ENCODE peak calls at places on chromosomes 3 and 15, in five cellular contexts. F is uterus, M is sigmoid colon, N is heart left ventricle, U is psoas muscle. T is an unnamed sample.

GRCh38 chr15:31216210-31216911 is 110.3 kb upstream of the KLF13 start:
- DNase-seq in F (peak; percentile 92), M (peak; percentile 95), N (peak; percentile 88), U (peak; percentile 87), T (peak; percentile 92)

GRCh38 chr3:53617893-53618523 is 123.6 kb downstream of the CACNA1D start:
- DNase-seq in F (no peak), M (no peak), N (peak; percentile 34), U (no peak), T (no peak)

GRCh38 chr3:53718462-53718861 is 127.8 kb downstream of the CHDH start:
- DNase-seq in F (no peak), M (no peak), N (no peak), U (no peak), T (no peak)

GRCh38 chr3:68121291-68121690 is 466.9 kb upstream of the SUCLG2 start:
- DNase-seq in F (no peak), M (no peak), N (no peak), U (no peak), T (no peak)

GRCh38 chr15:63350178-63350621 is 31.4 kb downstream of the CA12 start:
- DNase-seq in F (no peak), M (no peak), N (peak; percentile 41), U (peak; percentile 50), T (peak; percentile 83)

GRCh38 chr3:9257092-9257491 is 7.6 kb upstream of the SRGAP3 start:
- DNase-seq in F (no peak), M (no peak), N (no peak), U (no peak), T (no peak)

GRCh38 chr15:68770206-68770605 is 50.5 kb downstream of the ANP32A start:
- DNase-seq in F (no peak), M (no peak), N (no peak), U (no peak), T (peak; percentile 40)

GRCh38 chr3:149378420-149379388 is 1.3 kb upstream of the TM4SF1 start:
- DNase-seq in F (no peak), M (no peak), N (no peak), U (no peak), T (no peak)

GRCh38 chr15:60652870-60653269 is 173.9 kb upstream of the ICE2 start:
- DNase-seq in F (no peak), M (no peak), N (no peak), U (no peak), T (no peak)

GRCh38 chr3:74075213-74075612 is 450.5 kb upstream of the PDZRN3 start:
- DNase-seq in F (no peak), M (no peak), N (no peak), U (no peak), T (no peak)

GRCh38 chr3:129703913-129704312 is 97.4 kb upstream of the PLXND1 start:
- DNase-seq in F (no peak), M (no peak), N (no peak), U (no peak), T (no peak)

GRCh38 chr15:70608156-70608555 is 155.2 kb downstream of the UACA start:
- DNase-seq in F (peak; percentile 27), M (no peak), N (no peak), U (no peak), T (no peak)

GRCh38 chr3:12328132-12328915 is 39.5 kb downstream of the PPARG start:
- DNase-seq in F (no peak), M (no peak), N (no peak), U (no peak), T (no peak)

GRCh38 chr3:58492385-58492970 is 582 bp downstream of the KCTD6 start:
- DNase-seq in F (no peak), M (no peak), N (no peak), U (no peak), T (no peak)

GRCh38 chr3:100928638-100929428 is 64.4 kb downstream of the ABI3BP start:
- DNase-seq in F (no peak), M (no peak), N (no peak), U (no peak), T (no peak)

GRCh38 chr15:63945005-63945788 is 101.1 kb downstream of the DAPK2 start:
- DNase-seq in F (peak; percentile 58), M (peak; percentile 74), N (peak; percentile 68), U (peak; percentile 70), T (peak; percentile 79)

GRCh38 chr3:43075904-43076661 is 29.8 kb downstream of the POMGNT2 start:
- DNase-seq in F (no peak), M (no peak), N (no peak), U (no peak), T (no peak)

GRCh38 chr15:45702041-45702440 is 67.2 kb downstream of the SQOR start:
- DNase-seq in F (no peak), M (no peak), N (no peak), U (no peak), T (no peak)

GRCh38 chr15:66995257-66995656 is 70.1 kb upstream of the SMAD3 start:
- DNase-seq in F (no peak), M (no peak), N (no peak), U (no peak), T (no peak)

GRCh38 chr3:170862618-170863374 is 7.2 kb downstream of the RPL22L1 start:
- DNase-seq in F (no peak), M (no peak), N (no peak), U (no peak), T (no peak)

GRCh38 chr15:76199106-76200082 is 111.9 kb downstream of the ETFA start:
- DNase-seq in F (peak; percentile 80), M (peak; percentile 88), N (peak; percentile 87), U (peak; percentile 88), T (peak; percentile 79)

GRCh38 chr3:142597898-142598297 is 1.7 kb downstream of the PLS1 start:
- DNase-seq in F (no peak), M (no peak), N (no peak), U (no peak), T (no peak)

GRCh38 chr3:40855871-40856270 is 331.1 kb downstream of the ZNF621 start:
- DNase-seq in F (no peak), M (no peak), N (no peak), U (no peak), T (no peak)

GRCh38 chr15:75062706-75063105 is 39.3 kb downstream of the PPCDC start:
- DNase-seq in F (no peak), M (no peak), N (no peak), U (no peak), T (no peak)

GRCh38 chr15:37618368-37618767 is 316.1 kb upstream of the TMCO5A start:
- DNase-seq in F (no peak), M (no peak), N (no peak), U (no peak), T (no peak)

GRCh38 chr15:58467722-58468436 is 36.1 kb downstream of the LIPC start:
- DNase-seq in F (no peak), M (no peak), N (no peak), U (no peak), T (no peak)

GRCh38 chr3:44974406-44974805 is 1.6 kb downstream of the ZDHHC3 start:
- DNase-seq in F (no peak), M (no peak), N (no peak), U (no peak), T (no peak)
- H3K4me3 ChIP-seq in F (no peak overlapping the region), M (no peak overlapping the region), N (peak overlapping the region; percentile 97), U (peak overlapping the region; percentile 96), T (peak overlapping the region; percentile 72)

GRCh38 chr15:55796321-55796965 is 53.5 kb upstream of the PRTG start:
- DNase-seq in F (no peak), M (no peak), N (no peak), U (no peak), T (no peak)

GRCh38 chr15:55802600-55803376 is 59.8 kb upstream of the PRTG start:
- DNase-seq in F (no peak), M (no peak), N (peak; percentile 33), U (no peak), T (no peak)

GRCh38 chr15:55795031-55795430 is 52.1 kb upstream of the PRTG start:
- DNase-seq in F (no peak), M (no peak), N (no peak), U (no peak), T (no peak)

GRCh38 chr15:55800216-55800615 is 57.3 kb upstream of the PRTG start:
- DNase-seq in F (no peak), M (no peak), N (no peak), U (no peak), T (no peak)

GRCh38 chr15:55799287-55800212 is 56.6 kb upstream of the PRTG start:
- DNase-seq in F (peak; percentile 30), M (no peak), N (no peak), U (no peak), T (no peak)
- TF ChIP-seq CTCF in F (peak; percentile 23), M (no peak), N (peak; percentile 57), U (peak; percentile 26), T (no peak)

DNA sequence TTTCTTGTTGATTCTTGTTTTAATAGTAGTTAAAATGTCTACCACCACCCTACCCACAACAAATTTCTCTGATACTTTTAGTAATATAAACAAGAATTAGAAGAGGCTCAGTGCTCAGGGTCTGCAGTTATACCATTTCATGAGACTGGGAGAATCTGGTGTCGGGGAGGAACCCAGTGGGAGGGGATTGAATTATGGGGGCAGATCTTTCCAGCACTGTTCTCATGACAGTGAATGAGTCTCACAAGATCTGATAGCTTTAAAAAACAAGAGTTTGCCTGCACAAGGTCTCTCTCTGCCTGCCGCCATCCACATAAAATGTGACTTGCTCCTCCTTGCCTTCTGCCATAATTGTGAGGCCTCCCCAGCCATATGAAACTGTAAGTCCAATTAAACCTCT is 133.8 kb downstream of the SLC25A26 start:
- DNase-seq in F (no peak), M (no peak), N (no peak), U (no peak), T (no peak)
- H3K27ac ChIP-seq in F (peak overlapping the region; percentile 2), M (peak overlapping the region; percentile 17), N (no peak overlapping the region), U (no peak overlapping the region), T (no peak overlapping the region)

DNA sequence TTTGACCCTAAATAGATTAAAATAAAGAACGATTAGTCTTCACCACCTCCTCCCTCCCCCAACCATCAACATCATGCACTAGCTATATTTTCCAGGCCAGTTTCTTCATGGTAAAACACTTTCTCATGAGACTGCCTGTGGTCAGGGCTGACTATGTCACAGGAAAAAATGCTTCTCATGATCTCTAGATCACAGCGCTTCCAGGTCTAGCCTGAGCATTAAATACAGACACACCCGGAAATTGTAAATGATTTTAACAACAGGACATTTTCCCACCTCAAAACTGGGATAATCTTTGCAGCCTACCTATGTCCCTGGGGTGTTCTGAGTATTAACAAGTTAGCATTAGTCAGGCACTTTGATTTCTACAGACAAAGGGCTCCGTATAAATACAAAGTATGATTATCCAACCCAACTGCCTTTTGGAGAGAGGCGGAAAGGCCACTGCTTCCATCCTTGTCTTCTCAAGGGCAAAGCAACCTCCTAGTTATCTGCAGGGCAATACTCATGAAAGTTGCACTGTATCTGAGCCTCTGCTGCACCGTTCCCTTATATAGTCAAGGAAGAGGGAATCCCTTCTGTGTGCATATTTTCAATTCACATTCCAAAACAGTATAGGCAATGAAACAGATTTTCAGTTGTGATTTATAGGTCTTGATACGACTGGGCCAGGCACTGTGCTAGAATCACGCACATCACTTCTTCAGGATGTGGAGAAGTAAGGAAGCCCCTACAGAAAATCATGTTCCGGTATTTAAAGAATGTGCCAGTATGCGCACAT is 455.9 kb downstream of the FOXP1 start:
- DNase-seq in F (no peak), M (no peak), N (no peak), U (no peak), T (no peak)
- H3K4me3 ChIP-seq in F (peak overlapping the region; percentile 53), M (peak overlapping the region; percentile 33), N (peak overlapping the region; percentile 61), U (peak overlapping the region; percentile 19), T (peak overlapping the region; percentile 59)